ENCODE peak calls at places on chromosomes 11 and 22, in four cellular contexts. A, X, C and F are unnamed samples.

GRCh38 chr11:115678942-115679341 is 174.7 kb upstream of the CADM1 start:
- DNase-seq in A (peak; percentile 74), C (no peak), X (peak; percentile 35), F (no peak)

GRCh38 chr11:122258446-122258994 is 142.5 kb upstream of the BLID start:
- DNase-seq in X (no peak), C (no peak), A (no peak), F (no peak)

GRCh38 chr11:118892515-118892914 is 8.8 kb downstream of the CXCR5 start:
- DNase-seq in A (no peak), X (no peak), C (peak; percentile 75), F (peak; percentile 54)

GRCh38 chr11:706957-707816 is 1.2 kb downstream of the EPS8L2 start:
- DNase-seq in X (peak; percentile 29), A (no peak), C (no peak), F (no peak)

GRCh38 chr22:28952857-28953256 is 69.5 kb downstream of the ZNRF3 start:
- DNase-seq in C (no peak), A (no peak), X (no peak), F (no peak)

GRCh38 chr11:17353228-17354021 is 1.8 kb downstream of the NCR3LG1 start:
- DNase-seq in X (peak; percentile 74), C (peak; percentile 50), A (peak; percentile 87), F (peak; percentile 34)

GRCh38 chr11:833114-833791 is 501 bp downstream of the CD151 start:
- DNase-seq in A (peak; percentile 73), C (no peak), X (peak; percentile 68), F (peak; percentile 25)

GRCh38 chr11:47144541-47144940 is 32.1 kb downstream of the ARFGAP2 start:
- DNase-seq in C (no peak), A (no peak), X (no peak), F (no peak)

GRCh38 chr11:6321961-6322362 is 1.7 kb upstream of the CAVIN3 start:
- DNase-seq in A (peak; percentile 5), C (no peak), X (no peak), F (no peak)

GRCh38 chr11:68099474-68100405 is 21.4 kb downstream of the CHKA start:
- DNase-seq in C (peak; percentile 8), X (no peak), A (peak; percentile 46), F (no peak)

DNA sequence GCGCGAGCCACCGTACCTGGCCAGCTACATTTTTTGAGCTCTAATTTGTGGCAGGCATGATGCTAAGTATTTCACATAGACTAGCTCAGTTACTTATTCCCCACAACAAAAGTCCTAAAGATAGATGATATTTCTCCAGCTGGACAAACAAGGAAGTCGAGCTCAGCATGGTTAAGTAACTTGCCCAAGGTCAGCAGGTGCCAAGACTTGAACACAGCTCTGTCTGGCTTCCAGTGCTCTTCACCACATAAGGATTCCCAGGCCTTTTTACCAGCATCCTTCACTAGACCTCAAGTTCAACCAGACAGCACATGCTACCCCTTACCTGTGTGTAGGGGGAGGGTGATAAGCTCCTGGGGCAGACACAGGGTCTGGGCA is 177.3 kb upstream of the NCAM1 start:
- DNase-seq in C (no peak), A (no peak), X (no peak), F (no peak)
- H3K4me3 ChIP-seq in C (no peak overlapping the region), A (no peak overlapping the region), X (no peak overlapping the region), F (no peak overlapping the region)

DNA sequence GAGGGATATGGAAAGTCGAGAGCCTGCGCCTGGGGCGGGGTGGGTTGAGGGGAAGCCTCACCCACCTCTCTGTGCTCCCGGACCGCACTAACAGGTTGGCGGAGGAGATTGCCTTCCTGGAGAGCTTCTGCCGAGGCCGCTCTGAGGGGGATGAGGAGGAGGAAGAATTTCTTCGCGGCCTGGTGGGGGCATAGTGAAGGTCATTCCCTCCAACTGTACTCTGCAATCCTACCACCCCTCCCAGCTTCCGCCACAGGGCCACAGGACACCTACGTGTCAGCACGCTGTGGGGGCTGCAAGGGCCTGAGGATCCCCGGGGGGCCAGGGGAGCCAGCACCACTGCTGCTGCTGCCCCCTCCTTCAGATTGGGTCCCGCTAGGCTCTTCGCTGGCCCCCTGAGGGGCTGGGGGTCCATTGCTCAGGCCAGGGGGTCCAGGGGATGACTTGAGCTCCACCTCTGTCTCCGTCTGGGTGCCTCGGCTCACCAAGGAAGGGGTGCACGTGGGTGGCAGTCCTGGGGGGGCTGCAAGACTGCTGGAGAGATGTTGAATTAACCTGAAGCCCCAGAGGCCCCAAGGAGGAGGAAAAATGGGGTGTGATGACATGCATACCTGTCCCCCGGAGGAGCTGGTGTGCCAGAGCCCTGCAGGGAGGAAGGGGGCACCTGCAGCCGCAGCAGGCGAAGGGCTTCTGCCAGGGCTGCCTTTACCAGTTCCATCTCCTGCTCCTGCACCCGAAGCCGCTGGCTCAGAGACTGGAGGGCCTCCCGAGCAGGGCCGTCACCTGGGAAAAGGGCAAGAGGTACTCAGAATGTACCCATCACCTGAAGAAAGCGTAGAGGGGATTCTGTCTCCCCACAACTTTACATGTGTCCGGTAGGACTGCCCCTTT is 1.5 kb downstream of the EML3 start:
- DNase-seq in C (no peak), X (no peak), A (no peak), F (no peak)
- H3K27ac ChIP-seq in C (peak overlapping the region; percentile 90), X (peak overlapping the region; percentile 94), A (peak overlapping the region; percentile 59), F (peak overlapping the region; percentile 93)

GRCh38 chr11:57426439-57426753 is 525 bp downstream of the SLC43A3 start:
- DNase-seq in X (no peak), C (no peak), A (no peak), F (no peak)

GRCh38 chr11:57426754-57427691 is at the start of gene SLC43A3:
- DNase-seq in X (peak; percentile 80), C (peak; percentile 37), A (peak; percentile 36), F (peak; percentile 35)

GRCh38 chr11:57424137-57424801 is 2.7 kb downstream of the SLC43A3 start:
- DNase-seq in A (no peak), C (no peak), X (no peak), F (no peak)

GRCh38 chr11:57424802-57425564 is 1.9 kb downstream of the SLC43A3 start:
- DNase-seq in A (no peak), X (peak; percentile 80), C (peak; percentile 69), F (peak; percentile 80)

DNA sequence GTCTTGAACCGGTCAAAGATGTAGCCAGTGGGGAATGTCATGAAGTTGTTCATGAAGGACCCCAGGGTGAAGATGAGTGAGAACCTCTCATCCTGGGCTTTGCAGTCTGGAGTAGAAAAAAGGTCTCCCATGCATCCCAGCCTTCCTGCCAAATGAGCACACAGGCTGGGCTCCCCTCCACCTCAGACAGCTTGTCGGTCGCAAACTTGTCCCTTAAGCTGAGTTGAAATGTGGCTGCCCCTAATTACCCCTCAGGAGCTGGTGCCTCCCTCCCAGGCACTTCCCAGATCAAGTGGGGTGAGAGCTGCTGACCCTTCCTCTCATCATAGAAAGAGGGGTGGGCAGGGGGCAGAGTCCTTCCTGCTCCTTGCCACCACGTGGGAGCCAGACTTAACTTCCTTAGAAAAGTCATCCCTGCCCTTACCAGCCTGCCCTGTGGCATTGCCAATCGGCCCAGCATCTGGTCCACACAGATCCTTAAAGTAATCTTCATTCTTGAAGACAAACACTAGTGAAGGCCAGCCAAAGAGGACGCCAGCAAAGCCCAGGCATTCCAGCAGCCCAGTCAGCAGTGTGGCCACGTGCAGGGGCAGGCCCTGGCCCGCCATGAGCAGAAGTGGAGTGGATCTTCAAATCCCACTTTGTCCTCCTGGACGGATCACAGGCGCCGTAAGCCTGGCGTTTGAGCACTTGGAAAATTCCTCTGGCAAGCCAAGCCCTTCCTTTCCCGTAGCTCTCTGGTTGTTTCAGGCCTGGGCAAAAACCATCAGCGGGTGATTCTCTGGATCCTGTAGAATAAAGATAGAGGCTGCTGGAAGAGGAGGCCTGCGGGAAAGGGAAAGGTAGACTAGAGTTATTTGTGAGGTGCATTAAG is 1.1 kb downstream of the SLC43A3 start:
- DNase-seq in X (peak; percentile 76), A (no peak), C (no peak), F (no peak)
- H3K4me3 ChIP-seq in X (peak overlapping the region; percentile 66), A (no peak overlapping the region), C (peak overlapping the region; percentile 58), F (peak overlapping the region; percentile 61)

DNA sequence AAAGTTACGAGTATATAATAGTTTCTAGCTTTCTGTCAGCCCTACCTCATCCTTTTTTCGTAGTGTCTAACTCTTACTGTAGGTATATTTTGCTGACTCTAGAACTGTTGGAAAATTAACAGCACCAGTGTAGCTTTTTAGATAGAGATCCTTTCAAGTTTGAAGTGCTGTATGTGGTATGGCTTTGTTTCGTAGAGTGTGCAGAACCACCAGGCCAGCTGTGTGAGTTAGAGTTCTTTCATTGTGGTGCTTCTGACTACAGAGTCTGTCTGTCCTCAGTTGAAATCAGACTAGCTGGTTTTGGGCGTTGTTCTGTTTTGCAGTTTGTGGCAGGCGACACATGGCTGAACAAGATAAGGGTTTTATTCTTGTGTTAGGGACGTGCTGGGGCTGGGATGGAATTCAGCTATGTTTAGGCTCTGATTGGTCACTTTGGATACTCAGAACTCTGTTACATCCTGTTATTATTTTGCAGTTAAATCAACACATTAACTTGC is 3.2 kb downstream of the ARHGEF12 start:
- DNase-seq in X (no peak), A (peak; percentile 69), C (no peak), F (no peak)
- H3K27ac ChIP-seq in X (peak overlapping the region; percentile 98), A (peak overlapping the region; percentile 77), C (no peak overlapping the region), F (no peak overlapping the region)

GRCh38 chr22:46027219-46028068 is 50.5 kb upstream of the WNT7B start:
- DNase-seq in C (no peak), A (peak; percentile 57), X (peak; percentile 72), F (no peak)
- H3K4me3 ChIP-seq in C (no peak overlapping the region), A (peak overlapping the region; percentile 28), X (peak overlapping the region; percentile 66), F (no peak overlapping the region)

GRCh38 chr22:39593931-39594285 is 23.4 kb downstream of the CACNA1I start:
- DNase-seq in A (no peak), X (no peak), C (no peak), F (no peak)

GRCh38 chr22:39594411-39594810 is 23.9 kb downstream of the CACNA1I start:
- DNase-seq in A (no peak), X (no peak), C (no peak), F (no peak)

GRCh38 chr22:39589880-39590279 is 19.3 kb downstream of the CACNA1I start:
- DNase-seq in X (no peak), C (no peak), A (no peak), F (no peak)

GRCh38 chr22:39593061-39593930 is 22.7 kb downstream of the CACNA1I start:
- DNase-seq in X (no peak), A (no peak), C (no peak), F (no peak)

GRCh38 chr22:39592104-39593060 is 21.8 kb downstream of the CACNA1I start:
- DNase-seq in X (peak; percentile 44), A (no peak), C (no peak), F (no peak)
- H3K27ac ChIP-seq in X (no peak overlapping the region), A (no peak overlapping the region), C (no peak overlapping the region), F (no peak overlapping the region)

DNA sequence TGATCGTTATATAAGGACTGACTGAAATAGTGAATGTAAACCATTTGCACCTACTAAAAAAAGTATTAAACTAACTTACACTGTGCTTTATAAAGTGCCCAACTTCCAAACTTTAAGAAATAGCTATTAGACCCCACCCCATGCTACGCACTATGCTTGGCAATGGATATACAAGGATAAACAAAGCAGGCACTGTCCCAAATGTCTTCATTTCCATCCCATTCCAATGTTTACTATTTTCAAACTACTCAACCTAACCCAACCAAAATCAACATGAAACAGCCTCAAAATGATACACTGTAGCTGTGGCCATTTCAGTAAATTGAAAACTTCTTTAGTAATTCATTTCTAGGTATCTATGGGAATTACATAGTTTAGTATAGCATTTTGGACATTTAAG is 12.5 kb downstream of the PHF21A start:
- DNase-seq in C (no peak), X (no peak), A (no peak), F (no peak)
- H3K4me3 ChIP-seq in C (no peak overlapping the region), X (no peak overlapping the region), A (no peak overlapping the region), F (no peak overlapping the region)

GRCh38 chr22:49081261-49081666 is 746.4 kb downstream of the BRD1 start:
- DNase-seq in X (no peak), A (no peak), C (no peak), F (no peak)
- H3K27ac ChIP-seq in X (no peak overlapping the region), A (no peak overlapping the region), C (no peak overlapping the region), F (no peak overlapping the region)